ENCODE peak calls at places on chromosome 19, in seven cellular contexts. One of them, this sample, is unnamed.
A peak's percentile ranks its signal among the peaks of the same experiment; 100 is the strongest.

GRCh38 chr19:49497047-49497789 is 984 bp downstream of the RPS11 start:
- DNase-seq in breast epithelium: no peak
- DNase-seq in SK-N-SH: peak; percentile 68
- DNase-seq in IMR-90: peak; percentile 47
- DNase-seq in suprapubic skin: peak; percentile 84
- DNase-seq in GM23338: peak; percentile 78
- DNase-seq in tibial artery: peak; percentile 73
- DNase-seq in this sample: peak; percentile 88

GRCh38 chr19:7850429-7850819 is 20.4 kb downstream of the EVI5L start:
- DNase-seq in suprapubic skin: no peak
- DNase-seq in SK-N-SH: peak; percentile 60
- DNase-seq in breast epithelium: no peak
- DNase-seq in IMR-90: peak; percentile 71
- DNase-seq in tibial artery: no peak
- DNase-seq in GM23338: no peak
- DNase-seq in this sample: peak; percentile 33

GRCh38 chr19:51096473-51097165 is 11.6 kb downstream of the CTU1 start:
- DNase-seq in SK-N-SH: no peak
- DNase-seq in tibial artery: no peak
- DNase-seq in breast epithelium: no peak
- DNase-seq in GM23338: peak; percentile 57
- DNase-seq in IMR-90: no peak
- DNase-seq in suprapubic skin: no peak
- DNase-seq in this sample: no peak

GRCh38 chr19:493391-494170 is 2.7 kb upstream of the MADCAM1 start:
- DNase-seq in GM23338: no peak
- DNase-seq in SK-N-SH: no peak
- DNase-seq in suprapubic skin: no peak
- DNase-seq in breast epithelium: no peak
- DNase-seq in IMR-90: no peak
- DNase-seq in tibial artery: no peak
- DNase-seq in this sample: no peak

GRCh38 chr19:19134687-19135158 is 3.6 kb downstream of the TMEM161A start:
- DNase-seq in tibial artery: no peak
- DNase-seq in suprapubic skin: no peak
- DNase-seq in breast epithelium: no peak
- DNase-seq in SK-N-SH: peak; percentile 32
- DNase-seq in IMR-90: no peak
- DNase-seq in GM23338: peak; percentile 93
- DNase-seq in this sample: peak; percentile 67

GRCh38 chr19:38111898-38112297 is 112.1 kb downstream of the DPF1 start:
- DNase-seq in suprapubic skin: no peak
- DNase-seq in tibial artery: no peak
- DNase-seq in SK-N-SH: no peak
- DNase-seq in GM23338: no peak
- DNase-seq in IMR-90: no peak
- DNase-seq in breast epithelium: no peak
- DNase-seq in this sample: no peak

GRCh38 chr19:7421941-7422744 is 66.7 kb downstream of the PEX11G start:
- DNase-seq in suprapubic skin: no peak
- DNase-seq in breast epithelium: no peak
- DNase-seq in SK-N-SH: no peak
- DNase-seq in IMR-90: no peak
- DNase-seq in tibial artery: no peak
- DNase-seq in GM23338: no peak
- DNase-seq in this sample: no peak

GRCh38 chr19:8657869-8658268 is 27.4 kb downstream of the NFILZ start:
- DNase-seq in IMR-90: no peak
- DNase-seq in breast epithelium: no peak
- DNase-seq in suprapubic skin: no peak
- DNase-seq in GM23338: no peak
- DNase-seq in SK-N-SH: no peak
- DNase-seq in tibial artery: no peak
- DNase-seq in this sample: no peak

GRCh38 chr19:29662604-29663404 is 2.5 kb upstream of the PLEKHF1 start:
- DNase-seq in breast epithelium: peak; percentile 68
- DNase-seq in IMR-90: peak; percentile 94
- DNase-seq in GM23338: no peak
- DNase-seq in SK-N-SH: no peak
- DNase-seq in tibial artery: peak; percentile 85
- DNase-seq in suprapubic skin: no peak
- DNase-seq in this sample: peak; percentile 65

GRCh38 chr19:7947939-7948338 is 4.5 kb upstream of the TIMM44 start:
- DNase-seq in GM23338: no peak
- DNase-seq in IMR-90: peak; percentile 69
- DNase-seq in suprapubic skin: no peak
- DNase-seq in tibial artery: no peak
- DNase-seq in SK-N-SH: no peak
- DNase-seq in breast epithelium: no peak
- DNase-seq in this sample: no peak

GRCh38 chr19:36837902-36838783 is at the start of gene ZNF790:
- DNase-seq in IMR-90: peak; percentile 89
- DNase-seq in tibial artery: peak; percentile 89
- DNase-seq in suprapubic skin: peak; percentile 92
- DNase-seq in GM23338: peak; percentile 97
- DNase-seq in SK-N-SH: peak; percentile 86
- DNase-seq in breast epithelium: peak; percentile 77
- DNase-seq in this sample: peak; percentile 96

GRCh38 chr19:16367269-16367683 is 42.6 kb downstream of the KLF2 start:
- DNase-seq in tibial artery: no peak
- DNase-seq in breast epithelium: no peak
- DNase-seq in suprapubic skin: no peak
- DNase-seq in SK-N-SH: no peak
- DNase-seq in IMR-90: no peak
- DNase-seq in GM23338: no peak
- DNase-seq in this sample: no peak

GRCh38 chr19:33667141-33667540 is 45.4 kb downstream of the CHST8 start:
- DNase-seq in suprapubic skin: no peak
- DNase-seq in IMR-90: no peak
- DNase-seq in SK-N-SH: no peak
- DNase-seq in breast epithelium: no peak
- DNase-seq in tibial artery: no peak
- DNase-seq in GM23338: no peak
- DNase-seq in this sample: no peak

GRCh38 chr19:6357995-6358394 is 3.3 kb upstream of the CLPP start:
- DNase-seq in IMR-90: no peak
- DNase-seq in GM23338: no peak
- DNase-seq in breast epithelium: no peak
- DNase-seq in tibial artery: no peak
- DNase-seq in suprapubic skin: no peak
- DNase-seq in SK-N-SH: no peak
- DNase-seq in this sample: no peak

GRCh38 chr19:10655457-10656312 is 1.5 kb downstream of the ILF3 start:
- DNase-seq in SK-N-SH: peak; percentile 35
- DNase-seq in breast epithelium: no peak
- DNase-seq in GM23338: peak; percentile 40
- DNase-seq in suprapubic skin: no peak
- DNase-seq in IMR-90: peak; percentile 44
- DNase-seq in tibial artery: no peak
- DNase-seq in this sample: peak; percentile 38

GRCh38 chr19:15297416-15298224 is 34.7 kb downstream of the BRD4 start:
- DNase-seq in SK-N-SH: no peak
- DNase-seq in breast epithelium: no peak
- DNase-seq in IMR-90: peak; percentile 83
- DNase-seq in suprapubic skin: no peak
- DNase-seq in GM23338: peak; percentile 44
- DNase-seq in tibial artery: no peak
- DNase-seq in this sample: no peak

DNA sequence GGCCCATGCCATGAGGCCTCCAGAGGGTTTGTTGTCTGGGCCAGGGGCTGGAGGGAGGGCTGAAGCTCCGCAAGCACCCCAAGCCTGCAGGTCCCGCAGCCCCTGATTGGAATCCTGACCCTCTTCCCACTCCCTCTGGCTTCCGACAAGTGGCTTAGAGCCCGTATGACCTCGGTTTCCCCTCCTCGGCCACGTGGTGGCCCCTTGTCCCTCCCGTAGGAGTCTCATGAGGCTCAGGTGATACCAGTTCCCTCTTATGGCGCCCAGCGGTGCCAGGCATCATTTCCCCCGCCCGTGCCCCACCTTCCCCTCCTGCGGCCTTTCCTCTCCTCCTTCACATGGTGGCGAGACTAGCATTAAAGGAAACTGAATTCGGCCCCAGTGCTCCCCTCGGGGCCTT is 6.1 kb downstream of the THOP1 start:
- DNase-seq in GM23338: peak; percentile 26
- DNase-seq in tibial artery: no peak
- DNase-seq in suprapubic skin: no peak
- DNase-seq in breast epithelium: no peak
- DNase-seq in IMR-90: no peak
- DNase-seq in SK-N-SH: no peak
- DNase-seq in this sample: no peak
- H3K36me3 ChIP-seq in GM23338: peaks cover 11% of the 10 kb centered on the region
- H3K36me3 ChIP-seq in tibial artery: peaks cover 25% of the 10 kb centered on the region
- H3K36me3 ChIP-seq in suprapubic skin: peaks cover 25% of the 10 kb centered on the region
- H3K36me3 ChIP-seq in breast epithelium: no peaks in the 10 kb centered on the region
- H3K36me3 ChIP-seq in IMR-90: peaks cover 35% of the 10 kb centered on the region
- H3K36me3 ChIP-seq in SK-N-SH: peaks cover 27% of the 10 kb centered on the region
- H3K36me3 ChIP-seq in this sample: no peaks in the 10 kb centered on the region

GRCh38 chr19:35565016-35565856 is 1.8 kb upstream of the ATP4A start:
- DNase-seq in tibial artery: no peak
- DNase-seq in SK-N-SH: no peak
- DNase-seq in IMR-90: no peak
- DNase-seq in breast epithelium: no peak
- DNase-seq in GM23338: no peak
- DNase-seq in suprapubic skin: peak; percentile 47
- DNase-seq in this sample: no peak

GRCh38 chr19:35563207-35563829 is at the start of gene ATP4A:
- DNase-seq in IMR-90: no peak
- DNase-seq in SK-N-SH: no peak
- DNase-seq in breast epithelium: no peak
- DNase-seq in tibial artery: no peak
- DNase-seq in GM23338: no peak
- DNase-seq in suprapubic skin: peak; percentile 66
- DNase-seq in this sample: no peak

GRCh38 chr19:35569281-35569781 is 5.9 kb upstream of the ATP4A start:
- DNase-seq in GM23338: no peak
- DNase-seq in suprapubic skin: no peak
- DNase-seq in tibial artery: no peak
- DNase-seq in SK-N-SH: no peak
- DNase-seq in breast epithelium: no peak
- DNase-seq in IMR-90: no peak
- DNase-seq in this sample: peak; percentile 38

GRCh38 chr19:35562776-35563175 is 682 bp downstream of the ATP4A start:
- DNase-seq in breast epithelium: no peak
- DNase-seq in IMR-90: no peak
- DNase-seq in suprapubic skin: no peak
- DNase-seq in SK-N-SH: no peak
- DNase-seq in GM23338: peak; percentile 23
- DNase-seq in tibial artery: no peak
- DNase-seq in this sample: no peak

GRCh38 chr19:35566738-35567137 is 3.3 kb upstream of the ATP4A start:
- DNase-seq in suprapubic skin: no peak
- DNase-seq in tibial artery: no peak
- DNase-seq in GM23338: no peak
- DNase-seq in IMR-90: no peak
- DNase-seq in SK-N-SH: no peak
- DNase-seq in breast epithelium: no peak
- DNase-seq in this sample: no peak
- TF ChIP-seq CTCF in suprapubic skin: no peak
- TF ChIP-seq CTCF in tibial artery: no peak
- TF ChIP-seq CTCF in GM23338: no peak
- TF ChIP-seq CTCF in IMR-90: no peak
- TF ChIP-seq CTCF in SK-N-SH: no peak
- TF ChIP-seq CTCF in breast epithelium: no peak
- TF ChIP-seq CTCF in this sample: no peak

GRCh38 chr19:13066231-13066630 is 36.4 kb downstream of the LYL1 start:
- DNase-seq in suprapubic skin: no peak
- DNase-seq in breast epithelium: no peak
- DNase-seq in SK-N-SH: no peak
- DNase-seq in IMR-90: no peak
- DNase-seq in tibial artery: no peak
- DNase-seq in GM23338: no peak
- DNase-seq in this sample: no peak

GRCh38 chr19:13062317-13062716 is 40.3 kb downstream of the LYL1 start:
- DNase-seq in GM23338: no peak
- DNase-seq in breast epithelium: no peak
- DNase-seq in SK-N-SH: no peak
- DNase-seq in IMR-90: no peak
- DNase-seq in suprapubic skin: no peak
- DNase-seq in tibial artery: no peak
- DNase-seq in this sample: no peak

GRCh38 chr19:13060964-13061927 is 41.4 kb downstream of the LYL1 start:
- DNase-seq in IMR-90: peak; percentile 69
- DNase-seq in breast epithelium: peak; percentile 66
- DNase-seq in suprapubic skin: peak; percentile 88
- DNase-seq in SK-N-SH: peak; percentile 92
- DNase-seq in tibial artery: peak; percentile 84
- DNase-seq in GM23338: peak; percentile 95
- DNase-seq in this sample: peak; percentile 92

GRCh38 chr19:13064092-13064489 is 38.6 kb downstream of the LYL1 start:
- DNase-seq in GM23338: no peak
- DNase-seq in SK-N-SH: no peak
- DNase-seq in tibial artery: no peak
- DNase-seq in suprapubic skin: no peak
- DNase-seq in IMR-90: no peak
- DNase-seq in breast epithelium: no peak
- DNase-seq in this sample: no peak

DNA sequence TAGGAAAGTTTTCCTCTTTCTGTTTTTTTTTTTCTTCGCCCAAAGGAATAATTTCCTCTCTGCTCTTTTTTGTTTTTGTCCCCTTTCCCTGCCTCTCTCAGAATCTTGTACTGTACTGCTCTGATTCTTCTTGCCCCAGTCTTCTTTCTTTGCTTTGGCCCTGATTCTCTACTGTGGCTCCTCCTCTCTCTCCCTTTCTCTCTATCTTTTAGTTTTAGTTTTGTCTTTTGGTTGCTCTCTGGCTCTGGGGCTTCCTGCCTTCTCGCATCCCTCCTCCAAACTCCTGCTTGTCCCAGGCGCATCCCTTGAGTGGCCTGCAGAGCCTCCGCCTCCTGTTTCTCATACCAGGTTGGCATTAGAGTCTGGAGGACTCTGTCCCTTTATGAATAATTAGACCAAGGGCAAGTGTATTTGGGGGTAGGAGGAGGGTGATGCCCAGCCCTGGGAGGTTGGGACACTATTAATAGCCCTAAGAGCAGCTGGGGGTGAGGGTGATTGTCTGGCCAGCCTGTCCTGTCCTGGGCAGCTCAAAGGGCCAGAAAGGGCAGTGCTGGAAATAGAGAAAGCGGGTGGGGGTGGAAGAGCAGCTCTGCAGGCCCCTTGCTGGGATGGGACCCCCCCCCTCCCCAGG is 39.1 kb downstream of the LYL1 start:
- DNase-seq in IMR-90: no peak
- DNase-seq in SK-N-SH: no peak
- DNase-seq in breast epithelium: no peak
- DNase-seq in suprapubic skin: no peak
- DNase-seq in tibial artery: peak; percentile 56
- DNase-seq in GM23338: no peak
- DNase-seq in this sample: no peak
- H3K36me3 ChIP-seq in IMR-90: peaks cover 12% of the 10 kb centered on the region
- H3K36me3 ChIP-seq in SK-N-SH: no peaks in the 10 kb centered on the region
- H3K36me3 ChIP-seq in breast epithelium: no peaks in the 10 kb centered on the region
- H3K36me3 ChIP-seq in suprapubic skin: no peaks in the 10 kb centered on the region
- H3K36me3 ChIP-seq in tibial artery: no peaks in the 10 kb centered on the region
- H3K36me3 ChIP-seq in GM23338: no peaks in the 10 kb centered on the region
- H3K36me3 ChIP-seq in this sample: no peaks in the 10 kb centered on the region

DNA sequence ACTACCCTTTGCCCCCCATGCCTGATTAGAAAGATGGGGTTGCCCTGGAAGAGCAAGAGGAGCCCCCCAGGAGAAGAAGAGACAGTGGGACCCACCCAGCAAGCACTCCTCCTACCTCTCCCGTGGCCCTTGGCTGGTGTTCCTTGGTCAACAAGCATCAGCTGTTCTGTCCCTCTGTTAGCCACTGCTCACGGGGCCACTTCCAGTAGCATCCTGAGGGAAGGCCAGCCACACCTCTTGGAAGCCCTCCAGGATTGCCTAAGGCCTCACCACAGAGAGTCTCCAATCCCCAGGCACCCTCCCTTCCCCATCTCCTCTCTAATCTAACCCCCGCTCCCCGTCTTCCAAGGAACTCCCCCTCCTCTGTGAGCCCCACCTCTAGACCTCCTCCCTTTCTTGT is 15.1 kb upstream of the DPP9 start:
- DNase-seq in suprapubic skin: no peak
- DNase-seq in SK-N-SH: no peak
- DNase-seq in IMR-90: no peak
- DNase-seq in tibial artery: no peak
- DNase-seq in GM23338: no peak
- DNase-seq in breast epithelium: no peak
- DNase-seq in this sample: no peak
- TF ChIP-seq CTCF in suprapubic skin: no peak
- TF ChIP-seq CTCF in SK-N-SH: no peak
- TF ChIP-seq CTCF in IMR-90: no peak
- TF ChIP-seq CTCF in tibial artery: no peak
- TF ChIP-seq CTCF in GM23338: no peak
- TF ChIP-seq CTCF in breast epithelium: no peak
- TF ChIP-seq CTCF in this sample: no peak